ENCODE peak calls at places on chromosome 19, in seven cellular contexts. U is GM23248, V is neural progenitor cell, Y is PC-3, X is SK-N-SH, W is OCI-LY7, A is HCT116. Q is an unnamed sample. For H3K79me2, the result is how much of the 10 kb centered on the place peaks cover.

GRCh38 chr19:14480695-14481069 is 5.5 kb upstream of the PTGER1 start:
- DNase-seq in X (peak), W (no peak), U (peak), V (no peak), Y (no peak), A (no peak), Q (no peak)

GRCh38 chr19:29170554-29170953 is 42.4 kb downstream of the UQCRFS1 start:
- DNase-seq in A (no peak), U (no peak), V (no peak), Y (no peak), W (peak), X (no peak), Q (no peak)

GRCh38 chr19:46828484-46828883 is 22.2 kb downstream of the AP2S1 start:
- DNase-seq in A (no peak), V (no peak), W (no peak), U (peak), Y (peak), X (no peak), Q (no peak)

GRCh38 chr19:6076675-6077463 is 33.4 kb downstream of the RFX2 start:
- DNase-seq in U (peak), Y (peak), W (no peak), A (no peak), X (no peak), V (no peak), Q (no peak)

GRCh38 chr19:12365094-12365371 is 450 bp downstream of the ZNF442 start:
- DNase-seq in U (peak), A (no peak), Y (peak), W (no peak), V (no peak), X (peak), Q (no peak)

GRCh38 chr19:19451429-19452240 is 46.2 kb downstream of the GATAD2A start:
- DNase-seq in V (no peak), A (no peak), Y (no peak), X (no peak), U (no peak), W (no peak), Q (no peak)

GRCh38 chr19:37977992-37978391 is 71.0 kb downstream of the SIPA1L3 start:
- DNase-seq in V (peak), A (no peak), Y (no peak), X (no peak), U (peak), W (peak), Q (no peak)

GRCh38 chr19:12788682-12789097 is 2.6 kb upstream of the JUNB start:
- DNase-seq in W (no peak), Y (peak), U (peak), X (peak), V (peak), A (no peak), Q (peak)

GRCh38 chr19:45125975-45126493 is 33.1 kb downstream of the PPP1R37 start:
- DNase-seq in V (peak), U (peak), X (peak), A (peak), W (peak), Y (peak), Q (peak)

GRCh38 chr19:47255947-47256687 is at the start of gene CCDC9:
- DNase-seq in X (no peak), Y (peak), U (peak), W (peak), A (peak), V (peak), Q (peak)

GRCh38 chr19:18349524-18350128 is 9.2 kb downstream of the PGPEP1 start:
- DNase-seq in X (peak), A (no peak), Y (peak), U (peak), V (peak), W (peak), Q (peak)

GRCh38 chr19:2668188-2668763 is 34.2 kb downstream of the GNG7 start:
- DNase-seq in Y (no peak), V (no peak), X (no peak), U (no peak), W (peak), A (no peak), Q (no peak)

GRCh38 chr19:49746206-49746958 is 16.7 kb downstream of the TSKS start:
- DNase-seq in U (peak), A (peak), Y (peak), X (peak), V (peak), W (peak), Q (no peak)

GRCh38 chr19:6532244-6532999 is 1.6 kb downstream of the TNFSF9 start:
- DNase-seq in X (no peak), V (no peak), U (no peak), W (peak), Y (no peak), A (no peak), Q (no peak)

GRCh38 chr19:49857061-49857833 is 6.3 kb downstream of the PTOV1 start:
- DNase-seq in U (no peak), W (no peak), X (peak), V (no peak), A (no peak), Y (no peak), Q (no peak)

GRCh38 chr19:46878613-46879375 is 18.0 kb downstream of the ARHGAP35 start:
- DNase-seq in W (no peak), A (no peak), Y (peak), V (no peak), U (peak), X (no peak), Q (no peak)

GRCh38 chr19:46970815-46971214 is 48.8 kb upstream of the NPAS1 start:
- DNase-seq in U (peak), X (no peak), A (peak), V (no peak), Y (peak), W (no peak), Q (no peak)

GRCh38 chr19:45079063-45079910 is at the start of gene GEMIN7:
- DNase-seq in U (peak), W (peak), A (peak), Y (peak), X (peak), V (peak), Q (peak)

GRCh38 chr19:366951-367350 is 22.4 kb upstream of the MIER2 start:
- DNase-seq in A (no peak), V (no peak), X (no peak), Y (no peak), U (no peak), W (no peak), Q (no peak)

GRCh38 chr19:45045671-45046353 is 7.0 kb downstream of the CLASRP start:
- DNase-seq in W (no peak), U (no peak), Y (no peak), V (no peak), X (no peak), A (no peak), Q (peak)

GRCh38 chr19:35117791-35118190 is 2.2 kb downstream of the FXYD3 start:
- DNase-seq in U (no peak), V (no peak), W (no peak), Y (no peak), A (no peak), X (no peak), Q (no peak)

GRCh38 chr19:58571575-58571947 is 1.6 kb downstream of the MZF1 start:
- DNase-seq in X (no peak), W (no peak), Y (no peak), A (no peak), V (no peak), U (no peak), Q (peak)

GRCh38 chr19:1503089-1503924 is 9.5 kb downstream of the ADAMTSL5 start:
- DNase-seq in U (peak), W (peak), Y (peak), X (peak), V (peak), A (no peak), Q (peak)

GRCh38 chr19:28021316-28022185 is 1191.4 kb downstream of the UQCRFS1 start:
- DNase-seq in W (no peak), X (no peak), A (no peak), V (no peak), U (no peak), Y (no peak), Q (no peak)

GRCh38 chr19:13987101-13987890 is 18.8 kb downstream of the RFX1 start:
- DNase-seq in V (no peak), A (no peak), W (no peak), U (no peak), X (peak), Y (no peak), Q (no peak)

GRCh38 chr19:36986601-36987000 is 70.5 kb downstream of the ZNF568 start:
- DNase-seq in A (no peak), U (no peak), Y (no peak), V (no peak), W (no peak), X (no peak), Q (no peak)

GRCh38 chr19:57599761-57600383 is at the start of gene ZNF530:
- DNase-seq in V (peak), U (peak), W (peak), Y (peak), X (peak), A (peak), Q (peak)

GRCh38 chr19:32123355-32123940 is 222.0 kb upstream of the ZNF507 start:
- DNase-seq in X (no peak), W (no peak), Y (no peak), V (no peak), A (no peak), U (no peak), Q (no peak)

GRCh38 chr19:5593245-5593962 is 25.7 kb upstream of the TINCR start:
- DNase-seq in U (no peak), A (no peak), W (no peak), Y (no peak), X (peak), V (no peak), Q (no peak)

GRCh38 chr19:40813182-40813581 is 14.2 kb downstream of the EGLN2 start:
- DNase-seq in A (no peak), V (no peak), U (no peak), Y (no peak), X (no peak), W (no peak), Q (no peak)

GRCh38 chr19:45515807-45516401 is 8.6 kb downstream of the VASP start:
- DNase-seq in A (no peak), Y (no peak), U (no peak), X (no peak), V (no peak), W (no peak), Q (no peak)

GRCh38 chr19:5718579-5719273 is 1.2 kb downstream of the LONP1 start:
- DNase-seq in V (no peak), A (peak), U (peak), Y (peak), X (no peak), W (peak), Q (peak)

GRCh38 chr19:42443944-42444398 is 1.2 kb upstream of the CXCL17 start:
- DNase-seq in Y (no peak), U (no peak), V (no peak), X (no peak), A (no peak), W (no peak), Q (peak)

GRCh38 chr19:14561832-14562351 is 10.0 kb downstream of the NDUFB7 start:
- DNase-seq in Y (no peak), U (no peak), A (no peak), X (peak), W (no peak), V (no peak), Q (peak)

GRCh38 chr19:35755550-35756371 is 1.1 kb downstream of the HSPB6 start:
- DNase-seq in A (no peak), Y (no peak), V (peak), U (peak), W (no peak), X (no peak), Q (peak)

GRCh38 chr19:17953869-17954268 is 13.0 kb upstream of the KCNN1 start:
- DNase-seq in W (no peak), A (no peak), V (peak), U (no peak), X (no peak), Y (no peak), Q (no peak)

GRCh38 chr19:8085606-8086464 is 33.3 kb downstream of the CCL25 start:
- DNase-seq in W (no peak), X (no peak), V (peak), U (no peak), A (no peak), Y (peak), Q (peak)
- TF ChIP-seq EZH2phosphoT487 in W (no peak), X (no peak), V (no peak), U (no peak), A (no peak), Y (no peak), Q (no peak)

GRCh38 chr19:8393192-8393870 is 3.2 kb downstream of the RAB11B start:
- DNase-seq in W (no peak), A (no peak), Y (no peak), U (no peak), X (no peak), V (no peak), Q (no peak)
- H3K79me2 ChIP-seq in W (under half), A (half or more), Y (half or more), U (half or more), X (half or more), V (half or more), Q (half or more)

DNA sequence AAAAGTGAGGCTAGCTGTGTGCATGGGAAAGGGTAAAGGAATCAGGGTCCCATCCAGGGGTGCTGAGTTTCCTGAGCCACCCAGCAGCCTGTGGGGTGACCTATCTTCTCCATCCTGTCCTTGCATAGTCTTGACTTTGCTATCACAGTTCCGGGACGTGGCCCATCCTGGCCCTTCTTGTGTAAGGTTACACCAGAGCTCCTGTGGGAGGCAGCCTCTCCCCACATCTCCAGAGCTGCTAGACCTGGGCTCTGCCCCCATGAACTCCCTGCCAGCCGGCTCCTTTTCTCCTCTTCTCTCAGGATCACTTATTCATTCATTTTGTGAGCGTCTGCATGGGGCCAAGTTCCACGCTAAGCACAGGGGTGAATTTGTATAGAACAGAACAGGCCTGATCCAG is 238.9 kb downstream of the TSHZ3 start:
- DNase-seq in V (peak), A (no peak), W (no peak), U (peak), X (peak), Y (no peak), Q (peak)
- TF ChIP-seq EZH2phosphoT487 in V (no peak), A (no peak), W (no peak), U (no peak), X (no peak), Y (no peak), Q (no peak)

DNA sequence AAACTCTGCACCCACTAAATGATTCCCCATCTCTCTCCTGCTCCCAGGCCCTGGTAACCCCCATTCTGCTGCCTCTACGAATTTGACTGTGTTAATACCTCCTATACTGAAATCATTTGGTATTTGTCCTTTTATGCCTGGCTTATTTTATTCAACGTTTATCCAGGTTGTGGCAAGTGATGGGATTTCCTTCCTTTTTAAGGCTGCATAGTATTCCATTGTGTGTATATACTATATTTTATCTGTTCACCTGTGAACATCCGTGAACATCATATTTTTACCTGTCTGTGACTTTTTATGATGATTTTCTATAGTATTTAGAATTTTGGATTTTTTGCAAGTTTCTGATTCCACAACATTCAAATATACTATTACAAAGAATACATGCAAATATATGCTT is 13.9 kb upstream of the CEBPG start:
- DNase-seq in U (no peak), X (no peak), A (no peak), W (no peak), V (no peak), Y (no peak), Q (no peak)
- H3K79me2 ChIP-seq in U (under half), X (under half), A (under half), W (under half), V (under half), Y (under half), Q (under half)

DNA sequence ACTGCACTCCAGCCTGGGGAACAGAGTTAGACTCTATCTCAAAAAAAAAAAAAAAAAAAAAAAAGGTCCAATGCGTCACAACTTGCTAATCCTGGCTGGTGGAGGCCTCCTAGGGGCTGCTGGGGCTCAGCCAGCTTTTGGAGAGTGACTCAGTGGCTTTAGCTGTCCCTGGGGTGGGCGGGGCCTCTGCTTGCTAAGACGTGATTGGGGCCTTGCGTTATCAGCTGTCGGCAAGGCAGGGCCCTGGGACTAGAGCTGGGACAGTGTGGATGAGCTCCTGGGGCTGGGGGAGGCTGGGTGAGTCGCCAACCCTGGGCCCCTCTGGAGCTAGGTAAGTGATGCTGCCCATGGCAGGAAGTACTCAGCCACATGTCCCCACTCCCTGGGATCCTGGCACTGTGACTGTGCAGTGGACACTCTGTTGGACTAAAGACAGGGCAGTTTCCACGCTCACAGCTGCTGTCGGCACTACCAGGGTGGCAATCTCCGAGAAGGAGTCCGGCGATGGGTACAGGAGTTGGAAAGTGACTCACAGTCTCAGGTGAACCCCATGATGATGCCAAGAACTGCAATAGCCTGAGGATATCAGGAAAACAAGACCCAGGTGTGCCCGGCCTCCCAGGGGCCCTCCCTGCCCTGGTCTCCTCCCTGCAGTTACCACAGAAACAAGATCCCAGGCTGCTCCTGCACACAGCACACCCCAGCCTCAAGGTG is 32.2 kb downstream of the F2RL3 start:
- DNase-seq in W (no peak), X (no peak), V (no peak), A (peak), U (peak), Y (peak), Q (peak)
- TF ChIP-seq EZH2phosphoT487 in W (no peak), X (no peak), V (no peak), A (no peak), U (no peak), Y (no peak), Q (no peak)

GRCh38 chr19:55680339-55681130 is 5.5 kb downstream of the EPN1 start:
- DNase-seq in V (no peak), X (no peak), A (no peak), W (no peak), U (no peak), Y (no peak), Q (no peak)
- H3K79me2 ChIP-seq in V (half or more), X (half or more), A (half or more), W (half or more), U (half or more), Y (half or more), Q (half or more)

GRCh38 chr19:15935167-15935702 is 906 bp upstream of the CYP4F11 start:
- DNase-seq in W (no peak), U (no peak), Y (peak), X (no peak), A (peak), V (no peak), Q (no peak)

GRCh38 chr19:15937771-15938170 is 3.4 kb upstream of the CYP4F11 start:
- DNase-seq in Y (no peak), X (no peak), W (no peak), U (no peak), V (no peak), A (no peak), Q (no peak)

GRCh38 chr19:15936950-15937349 is 2.6 kb upstream of the CYP4F11 start:
- DNase-seq in Y (no peak), V (no peak), U (no peak), A (no peak), X (no peak), W (no peak), Q (no peak)

GRCh38 chr19:15936173-15936572 is 1.8 kb upstream of the CYP4F11 start:
- DNase-seq in W (no peak), X (no peak), U (no peak), A (no peak), Y (no peak), V (no peak), Q (no peak)

GRCh38 chr19:15934332-15935078 is at the start of gene CYP4F11:
- DNase-seq in U (no peak), Y (peak), W (peak), X (no peak), V (no peak), A (peak), Q (no peak)
- TF ChIP-seq EZH2phosphoT487 in U (no peak), Y (no peak), W (no peak), X (no peak), V (no peak), A (no peak), Q (no peak)

GRCh38 chr19:55406869-55407624 is 541 bp downstream of the UBE2S start:
- DNase-seq in V (peak), A (no peak), X (peak), W (peak), Y (no peak), U (peak), Q (peak)
- H3K79me2 ChIP-seq in V (half or more), A (half or more), X (half or more), W (under half), Y (half or more), U (half or more), Q (under half)

GRCh38 chr19:38988632-38989031 is 13.1 kb upstream of the FBXO17 start:
- DNase-seq in W (no peak), U (no peak), Y (no peak), X (no peak), V (no peak), A (no peak), Q (no peak)

GRCh38 chr19:38993271-38993670 is 17.7 kb upstream of the FBXO17 start:
- DNase-seq in U (peak), Y (peak), V (no peak), A (no peak), W (no peak), X (no peak), Q (peak)

GRCh38 chr19:38985262-38985661 is 9.7 kb upstream of the FBXO17 start:
- DNase-seq in A (no peak), V (no peak), W (no peak), U (no peak), X (no peak), Y (no peak), Q (no peak)

GRCh38 chr19:38989066-38989605 is 13.6 kb upstream of the FBXO17 start:
- DNase-seq in V (peak), X (peak), Y (peak), W (no peak), A (no peak), U (peak), Q (peak)

GRCh38 chr19:38990949-38991697 is 15.6 kb upstream of the FBXO17 start:
- DNase-seq in U (peak), W (no peak), V (no peak), X (no peak), Y (peak), A (no peak), Q (no peak)
- TF ChIP-seq EZH2phosphoT487 in U (no peak), W (no peak), V (no peak), X (no peak), Y (no peak), A (no peak), Q (no peak)